ENCODE peak calls at places on chromosomes 3 and 15, in ten cellular contexts. S is right cardiac atrium, E is ovary, B is GM23248, L is mammary epithelial cell, I is Peyer's patch, H is heart right ventricle, D is breast epithelium, X is tibial artery, J is mesendoderm. P is an unnamed sample. For H3K4me1, the result is how much of the 10 kb centered on the place peaks cover.

GRCh38 chr15:96337354-96337990 is 7.0 kb downstream of the NR2F2 start:
- DNase-seq in I (no peak), J (no peak), S (no peak), H (no peak), L (no peak), D (no peak), X (no peak), B (peak), E (peak), P (no peak)

GRCh38 chr3:134445631-134446030 is 40.2 kb downstream of the ANAPC13 start:
- DNase-seq in L (peak), J (no peak), H (no peak), X (peak), D (no peak), B (peak), S (no peak), E (no peak), I (no peak), P (no peak)

GRCh38 chr3:51679318-51679717 is 8.3 kb downstream of the TEX264 start:
- DNase-seq in X (no peak), I (no peak), L (no peak), S (no peak), J (no peak), E (no peak), H (no peak), B (no peak), D (no peak), P (no peak)

GRCh38 chr3:101803152-101803782 is 24.3 kb downstream of the NXPE3 start:
- DNase-seq in E (no peak), I (no peak), S (no peak), H (no peak), X (no peak), B (peak), L (peak), J (peak), D (no peak), P (peak)

GRCh38 chr15:32787949-32788348 is 70.1 kb downstream of the GREM1 start:
- DNase-seq in B (no peak), S (no peak), H (no peak), E (no peak), L (no peak), J (no peak), D (no peak), I (no peak), X (no peak), P (no peak)

GRCh38 chr3:5013021-5013906 is 34.0 kb downstream of the BHLHE40 start:
- DNase-seq in X (no peak), D (no peak), I (no peak), H (no peak), S (peak), B (peak), J (peak), E (no peak), L (peak), P (peak)

GRCh38 chr15:77541421-77542181 is 91.1 kb downstream of the LINGO1 start:
- DNase-seq in E (peak), B (peak), I (peak), J (peak), S (peak), D (no peak), H (peak), L (no peak), X (no peak), P (no peak)

GRCh38 chr3:160564949-160565441 is 376 bp downstream of the KPNA4 start:
- DNase-seq in J (peak), I (peak), H (peak), S (peak), L (peak), X (peak), B (peak), D (no peak), E (no peak), P (peak)

GRCh38 chr3:196181127-196181546 is 30.1 kb downstream of the ZDHHC19 start:
- DNase-seq in J (no peak), D (no peak), I (no peak), H (no peak), B (no peak), X (no peak), S (no peak), L (no peak), E (no peak), P (no peak)

GRCh38 chr3:163335429-163335828 is 1742.9 kb downstream of the SI start:
- DNase-seq in X (no peak), S (no peak), L (no peak), H (no peak), B (no peak), E (no peak), I (no peak), D (no peak), J (peak), P (no peak)

GRCh38 chr3:134462236-134463059 is 23.3 kb downstream of the ANAPC13 start:
- DNase-seq in D (no peak), S (no peak), X (no peak), B (peak), E (no peak), J (no peak), H (no peak), I (no peak), L (no peak), P (no peak)

GRCh38 chr15:66151809-66152208 is 101.7 kb downstream of the MEGF11 start:
- DNase-seq in X (no peak), B (no peak), D (no peak), H (peak), J (no peak), L (no peak), E (no peak), I (no peak), S (no peak), P (no peak)

GRCh38 chr15:75171408-75171807 is 30.3 kb upstream of the C15orf39 start:
- DNase-seq in H (no peak), S (no peak), I (no peak), E (peak), X (no peak), L (peak), B (peak), J (no peak), D (no peak), P (no peak)

GRCh38 chr15:25780479-25781255 is 82.5 kb downstream of the ATP10A start:
- DNase-seq in E (peak), S (no peak), L (no peak), X (no peak), D (no peak), B (no peak), I (no peak), J (no peak), H (no peak), P (no peak)

GRCh38 chr3:3806092-3806491 is 6.9 kb downstream of the LRRN1 start:
- DNase-seq in X (no peak), I (no peak), E (no peak), S (no peak), B (no peak), D (no peak), H (no peak), L (no peak), J (no peak), P (no peak)
- H3K4me1 ChIP-seq in X (under half), I (under half), E (under half), S (under half), B (under half), D (under half), H (under half), L (under half), J (under half), P (under half)

GRCh38 chr3:149369991-149370866 is 7.2 kb downstream of the TM4SF1 start:
- DNase-seq in S (no peak), B (no peak), X (no peak), D (no peak), H (no peak), J (no peak), I (no peak), E (no peak), L (peak), P (no peak)
- H3K4me1 ChIP-seq in S (under half), B (under half), X (under half), D (under half), H (under half), J (under half), I (under half), E (under half), L (half or more), P (half or more)

DNA sequence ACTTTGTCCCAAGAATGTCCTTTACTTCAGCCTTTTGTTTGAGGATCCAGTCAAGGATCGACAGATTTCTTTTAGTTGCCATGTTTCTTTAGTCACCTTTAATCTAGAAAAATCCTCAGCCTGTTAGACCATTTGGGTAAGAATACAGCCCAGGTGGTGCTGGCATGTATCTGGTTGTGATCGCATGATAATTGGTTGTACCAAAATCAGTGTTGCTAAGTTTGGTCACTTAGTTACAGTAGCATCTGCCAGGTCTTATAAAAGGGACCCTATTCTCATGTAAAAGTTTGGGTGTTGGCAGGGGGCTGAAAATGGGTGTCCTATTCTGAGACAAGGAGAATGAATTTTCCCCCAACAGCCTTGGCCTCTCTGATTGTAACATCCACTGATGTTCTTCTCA is 65.5 kb downstream of the CMTM8 start:
- DNase-seq in B (no peak), H (no peak), E (no peak), X (no peak), S (no peak), J (no peak), I (no peak), L (no peak), D (no peak), P (no peak)
- H3K4me1 ChIP-seq in B (under half), H (under half), E (under half), X (under half), S (under half), J (under half), I (under half), L (under half), D (under half), P (under half)

GRCh38 chr3:127751782-127752181 is 70.5 kb downstream of the MGLL start:
- DNase-seq in E (no peak), L (no peak), X (no peak), B (no peak), H (no peak), I (no peak), D (no peak), J (no peak), S (no peak), P (no peak)
- H3K4me1 ChIP-seq in E (under half), L (under half), X (under half), B (under half), H (under half), I (under half), D (under half), J (under half), S (under half), P (under half)

GRCh38 chr3:45547764-45548683 is 46.5 kb upstream of the LIMD1 start:
- DNase-seq in B (peak), D (no peak), S (peak), L (no peak), X (peak), J (no peak), E (no peak), I (no peak), H (peak), P (no peak)

GRCh38 chr3:45548724-45549123 is 45.8 kb upstream of the LIMD1 start:
- DNase-seq in S (no peak), X (no peak), J (no peak), H (no peak), E (no peak), L (no peak), B (peak), D (no peak), I (no peak), P (no peak)

GRCh38 chr3:45546223-45546622 is 48.3 kb upstream of the LIMD1 start:
- DNase-seq in L (no peak), X (no peak), H (no peak), E (no peak), B (no peak), S (no peak), I (no peak), D (no peak), J (no peak), P (no peak)

GRCh38 chr3:45546636-45547201 is 47.8 kb upstream of the LIMD1 start:
- DNase-seq in S (no peak), B (no peak), D (no peak), X (no peak), E (no peak), L (no peak), I (no peak), H (no peak), J (peak), P (peak)

DNA sequence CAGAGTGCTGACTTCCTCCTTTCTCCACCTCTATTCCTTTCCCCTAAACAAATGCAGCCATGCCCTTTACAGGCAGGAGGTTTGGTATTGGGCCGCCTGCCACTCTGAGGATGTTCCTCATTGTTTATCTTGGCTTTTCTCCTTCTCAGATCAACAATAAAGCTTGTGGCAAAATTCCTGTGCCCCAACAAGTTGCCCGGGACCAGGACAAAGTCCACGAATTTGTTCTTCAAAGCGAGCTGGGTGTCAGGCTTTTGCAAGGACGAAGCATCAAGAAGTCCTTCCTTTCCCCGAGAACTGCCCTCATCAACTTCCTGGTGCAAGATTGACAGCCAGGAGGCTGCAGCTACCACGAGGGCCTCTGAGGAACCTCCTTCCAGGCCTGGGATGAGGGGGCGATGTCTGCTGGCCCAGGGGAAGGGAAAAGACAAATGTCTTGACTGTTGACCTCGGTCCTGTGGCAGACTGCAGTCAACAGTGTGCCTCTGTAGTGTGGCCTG is 47.3 kb upstream of the LIMD1 start:
- DNase-seq in S (no peak), I (no peak), D (no peak), E (no peak), L (no peak), J (no peak), B (no peak), X (no peak), H (no peak), P (no peak)
- H3K4me1 ChIP-seq in S (under half), I (under half), D (under half), E (under half), L (under half), J (under half), B (under half), X (under half), H (under half), P (under half)

GRCh38 chr3:25468866-25469319 is 40.8 kb downstream of the RARB start:
- DNase-seq in J (no peak), I (no peak), B (peak), H (peak), E (peak), X (peak), D (peak), S (peak), L (no peak), P (no peak)
- H3K4me1 ChIP-seq in J (under half), I (under half), B (under half), H (half or more), E (under half), X (under half), D (under half), S (under half), L (under half), P (under half)

GRCh38 chr3:141401584-141402475 is 33.5 kb downstream of the ZBTB38 start:
- DNase-seq in S (peak), L (no peak), J (peak), B (peak), H (peak), D (no peak), X (peak), E (peak), I (peak), P (no peak)
- H3K4me1 ChIP-seq in S (under half), L (under half), J (under half), B (half or more), H (under half), D (under half), X (under half), E (under half), I (under half), P (under half)

GRCh38 chr3:197465197-197465995 is 90.4 kb downstream of the BDH1 start:
- DNase-seq in I (no peak), J (peak), X (no peak), D (no peak), B (no peak), E (no peak), S (no peak), L (no peak), H (no peak), P (no peak)

GRCh38 chr3:197466586-197467399 is 89.0 kb downstream of the BDH1 start:
- DNase-seq in H (no peak), D (no peak), B (peak), X (no peak), S (no peak), L (peak), J (no peak), I (no peak), E (no peak), P (no peak)

GRCh38 chr3:197468167-197468566 is 87.6 kb downstream of the BDH1 start:
- DNase-seq in E (no peak), D (no peak), X (no peak), S (no peak), B (no peak), L (no peak), J (no peak), I (no peak), H (no peak), P (no peak)

GRCh38 chr3:197464794-197465193 is 91.0 kb downstream of the BDH1 start:
- DNase-seq in I (no peak), H (no peak), L (no peak), E (no peak), J (peak), S (no peak), X (no peak), D (no peak), B (no peak), P (no peak)

DNA sequence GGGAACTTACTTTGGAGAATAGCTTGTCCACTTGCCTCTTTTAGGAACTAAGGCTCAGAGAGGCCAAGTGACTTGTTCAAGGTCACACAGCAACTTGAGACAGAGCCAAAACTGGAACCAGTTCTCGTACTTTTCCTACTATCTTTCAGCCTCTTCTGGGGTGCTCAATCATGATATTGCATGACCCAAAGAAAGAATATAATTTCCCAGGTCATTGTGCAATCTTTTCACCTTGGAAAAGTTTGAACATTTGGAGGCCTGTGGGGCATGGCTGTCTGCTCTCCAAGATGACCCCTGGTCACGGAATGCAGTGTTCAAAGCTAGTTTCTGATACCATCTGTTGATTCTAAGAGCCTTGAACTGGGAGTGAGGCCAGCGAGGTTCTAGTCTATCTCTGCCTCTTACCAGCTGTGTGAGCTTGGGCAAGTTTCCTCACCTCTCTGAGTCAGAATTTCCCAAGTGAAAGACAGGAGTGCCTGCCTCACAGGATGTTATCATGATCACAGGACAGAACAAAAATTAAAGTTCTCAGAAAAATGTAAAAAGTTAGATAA is 89.7 kb downstream of the BDH1 start:
- DNase-seq in B (peak), H (no peak), S (no peak), I (no peak), D (no peak), X (no peak), L (peak), E (no peak), J (no peak), P (no peak)
- H3K4me1 ChIP-seq in B (under half), H (under half), S (under half), I (under half), D (under half), X (under half), L (under half), E (under half), J (under half), P (under half)

DNA sequence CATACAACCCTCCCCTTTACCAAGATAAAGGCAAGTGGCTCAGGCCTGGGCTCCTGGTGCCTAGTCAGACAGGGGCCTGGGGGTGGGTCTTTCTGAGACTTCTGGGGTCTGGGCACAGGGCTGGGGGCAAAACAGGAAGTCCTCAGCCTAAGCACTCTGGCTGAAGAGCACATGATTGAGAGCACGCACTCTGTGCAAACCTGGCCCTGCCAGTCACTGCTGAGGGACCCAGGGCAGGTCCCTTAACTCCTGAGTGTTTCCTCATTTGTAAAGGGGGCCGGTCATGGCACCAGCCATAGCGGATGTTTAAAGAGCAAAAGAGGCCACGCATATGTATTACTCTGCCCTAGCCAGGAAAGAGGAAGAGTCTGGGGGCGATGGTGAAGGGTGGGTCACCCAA is 16.0 kb downstream of the TKT start:
- DNase-seq in H (no peak), L (no peak), J (no peak), X (no peak), B (no peak), D (no peak), E (no peak), I (no peak), S (no peak), P (no peak)
- H3K4me1 ChIP-seq in H (under half), L (under half), J (under half), X (under half), B (half or more), D (under half), E (under half), I (under half), S (under half), P (half or more)

DNA sequence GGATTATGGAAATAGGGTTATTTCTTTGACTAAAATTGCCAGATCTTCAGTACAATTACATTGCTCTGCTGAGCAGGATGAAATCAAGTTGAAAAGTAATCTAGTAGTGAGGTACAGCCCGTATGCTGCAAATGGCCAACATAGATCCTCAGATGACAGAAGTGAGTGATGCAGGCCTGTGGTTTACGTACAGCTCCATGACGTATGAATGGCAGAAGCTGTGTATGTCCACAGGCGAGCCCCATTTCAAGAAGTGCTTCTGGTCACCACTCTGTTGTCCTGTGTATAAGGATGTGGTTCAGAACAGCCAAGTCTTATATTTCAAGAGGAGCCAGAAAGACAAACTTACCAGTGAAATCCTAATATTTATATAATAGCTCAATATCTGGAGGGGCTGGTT is 9.2 kb downstream of the CD86 start:
- DNase-seq in S (no peak), E (no peak), D (no peak), X (no peak), L (no peak), H (no peak), B (no peak), I (no peak), J (no peak), P (no peak)
- H3K4me1 ChIP-seq in S (under half), E (under half), D (under half), X (under half), L (under half), H (under half), B (under half), I (under half), J (under half), P (under half)